ENCODE peak calls at places on chromosomes 5 and 9, in four cellular contexts. E is tibial nerve, U is GM12864, C is brain microvascular endothelial cell. R is an unnamed sample.

GRCh38 chr9:93968451-93969327 is 13.5 kb upstream of the BARX1 start:
- DNase-seq in E (no peak), U (no peak), C (peak), R (no peak)

GRCh38 chr5:40430112-40430725 is 249.5 kb upstream of the PTGER4 start:
- DNase-seq in E (no peak), U (no peak), C (no peak), R (no peak)

GRCh38 chr5:150627731-150628545 is 12.5 kb upstream of the SYNPO start:
- DNase-seq in E (no peak), U (no peak), C (no peak), R (no peak)

GRCh38 chr5:141597814-141598213 is 21.0 kb downstream of the DIAPH1 start:
- DNase-seq in E (no peak), U (no peak), C (no peak), R (no peak)

GRCh38 chr9:132946624-132947295 is 2.3 kb upstream of the TSC1 start:
- DNase-seq in E (no peak), U (no peak), C (peak), R (no peak)

GRCh38 chr9:38316166-38316765 is 76.2 kb upstream of the ALDH1B1 start:
- DNase-seq in E (no peak), U (no peak), C (no peak), R (no peak)

GRCh38 chr5:171492781-171493180 is 73.3 kb downstream of the FGF18 start:
- DNase-seq in E (no peak), U (no peak), C (no peak), R (no peak)

GRCh38 chr5:137148128-137148527 is 351.0 kb downstream of the SPOCK1 start:
- DNase-seq in E (no peak), U (no peak), C (no peak), R (no peak)

GRCh38 chr5:170377027-170377426 is 12.1 kb downstream of the KCNMB1 start:
- DNase-seq in E (no peak), U (no peak), C (no peak), R (no peak)

GRCh38 chr5:8700691-8701090 is 831.7 kb downstream of the MTRR start:
- DNase-seq in E (no peak), U (no peak), C (no peak), R (no peak)

GRCh38 chr5:158700231-158700996 is 399.3 kb downstream of the EBF1 start:
- DNase-seq in E (no peak), U (no peak), C (no peak), R (no peak)

GRCh38 chr9:83574482-83574881 is 36.3 kb upstream of the FRMD3 start:
- DNase-seq in E (no peak), U (no peak), C (no peak), R (no peak)

GRCh38 chr5:55413644-55414043 is 105.9 kb downstream of the MTREX start:
- DNase-seq in E (no peak), U (no peak), C (no peak), R (no peak)

GRCh38 chr9:93198839-93199625 is 15.1 kb downstream of the WNK2 start:
- DNase-seq in E (no peak), U (no peak), C (no peak), R (no peak)

GRCh38 chr5:138654281-138654867 is 79.2 kb upstream of the HSPA9 start:
- DNase-seq in E (no peak), U (peak), C (peak), R (no peak)

GRCh38 chr9:127538849-127539258 is 73.2 kb upstream of the STXBP1 start:
- DNase-seq in E (no peak), U (no peak), C (no peak), R (no peak)

GRCh38 chr5:68287976-68288755 is 72.6 kb downstream of the PIK3R1 start:
- DNase-seq in E (peak), U (peak), C (peak), R (no peak)

GRCh38 chr5:111779260-111780254 is 22.6 kb upstream of the NREP start:
- DNase-seq in E (no peak), U (no peak), C (no peak), R (no peak)

GRCh38 chr9:110638381-110638954 is 30.1 kb upstream of the MUSK start:
- DNase-seq in E (no peak), U (no peak), C (no peak), R (no peak)

GRCh38 chr5:73615085-73615484 is 10.9 kb upstream of the ARHGEF28 start:
- DNase-seq in E (no peak), U (no peak), C (no peak), R (no peak)

GRCh38 chr9:21326526-21327139 is 8.6 kb downstream of the KLHL9 start:
- DNase-seq in E (no peak), U (no peak), C (no peak), R (no peak)

GRCh38 chr5:118611332-118611945 is 376.9 kb downstream of the DTWD2 start:
- DNase-seq in E (no peak), U (no peak), C (peak), R (peak)

GRCh38 chr9:30039712-30040111 is 2344.7 kb upstream of the ACO1 start:
- DNase-seq in E (no peak), U (no peak), C (no peak), R (no peak)

GRCh38 chr5:173777669-173778068 is 110.5 kb upstream of the CPEB4 start:
- DNase-seq in E (no peak), U (no peak), C (no peak), R (no peak)

GRCh38 chr5:149633671-149634350 is 52.5 kb downstream of the ARHGEF37 start:
- DNase-seq in E (no peak), U (no peak), C (peak), R (no peak)

GRCh38 chr5:77651343-77651742 is 12.8 kb upstream of the OTP start:
- DNase-seq in E (no peak), U (no peak), C (no peak), R (no peak)

GRCh38 chr9:122036988-122037387 is 56.1 kb downstream of the TTLL11 start:
- DNase-seq in E (no peak), U (no peak), C (no peak), R (no peak)

GRCh38 chr5:119078870-119079269 is 8.0 kb downstream of the DMXL1 start:
- DNase-seq in E (no peak), U (no peak), C (no peak), R (no peak)

GRCh38 chr5:96087939-96088338 is 126.3 kb upstream of the ELL2 start:
- DNase-seq in E (no peak), U (no peak), C (no peak), R (no peak)

GRCh38 chr5:173753307-173754168 is 134.6 kb upstream of the CPEB4 start:
- DNase-seq in E (no peak), U (no peak), C (no peak), R (no peak)

GRCh38 chr5:143055596-143056330 is 285.6 kb downstream of the ARHGAP26 start:
- DNase-seq in E (no peak), U (no peak), C (no peak), R (no peak)

GRCh38 chr5:442335-443238 is at the start of gene EXOC3:
- DNase-seq in E (no peak), U (no peak), C (peak), R (peak)

GRCh38 chr5:17105744-17106450 is 111.5 kb upstream of the BASP1 start:
- DNase-seq in E (peak), U (no peak), C (peak), R (no peak)

GRCh38 chr9:116897181-116897580 is 210.1 kb downstream of the TRIM32 start:
- DNase-seq in E (no peak), U (no peak), C (no peak), R (no peak)

GRCh38 chr9:130327070-130327780 is 61.7 kb downstream of the HMCN2 start:
- DNase-seq in E (no peak), U (no peak), C (no peak), R (no peak)

GRCh38 chr5:75734913-75735789 is 17.9 kb upstream of the POC5 start:
- DNase-seq in E (no peak), U (peak), C (peak), R (no peak)

GRCh38 chr9:8224381-8224791 is 424.8 kb upstream of the DMAC1 start:
- DNase-seq in E (no peak), U (no peak), C (no peak), R (no peak)

GRCh38 chr5:139848508-139849100 is 53.0 kb downstream of the PSD2 start:
- DNase-seq in E (no peak), U (no peak), C (no peak), R (no peak)

GRCh38 chr9:77194423-77194822 is 17.1 kb downstream of the VPS13A start:
- DNase-seq in E (no peak), U (no peak), C (no peak), R (no peak)

GRCh38 chr5:134149571-134150303 is 27.0 kb downstream of the SKP1 start:
- DNase-seq in E (no peak), U (no peak), C (no peak), R (no peak)

GRCh38 chr5:134146651-134147544 is 29.9 kb downstream of the SKP1 start:
- DNase-seq in E (no peak), U (no peak), C (no peak), R (no peak)

GRCh38 chr5:134145779-134146581 is 30.8 kb downstream of the SKP1 start:
- DNase-seq in E (peak), U (peak), C (peak), R (peak)

GRCh38 chr5:134148986-134149539 is 27.7 kb downstream of the SKP1 start:
- DNase-seq in E (no peak), U (no peak), C (no peak), R (no peak)

GRCh38 chr5:134148316-134148715 is 28.4 kb downstream of the SKP1 start:
- DNase-seq in E (no peak), U (no peak), C (no peak), R (no peak)
- TF ChIP-seq CTCF in E (no peak), U (no peak), C (no peak), R (no peak)

GRCh38 chr9:23380821-23381220 is 445.2 kb downstream of the ELAVL2 start:
- DNase-seq in E (no peak), U (no peak), C (no peak), R (no peak)

GRCh38 chr9:23379842-23380241 is 446.2 kb downstream of the ELAVL2 start:
- DNase-seq in E (no peak), U (no peak), C (no peak), R (no peak)

GRCh38 chr9:23372703-23373102 is 453.3 kb downstream of the ELAVL2 start:
- DNase-seq in E (no peak), U (no peak), C (no peak), R (no peak)

DNA sequence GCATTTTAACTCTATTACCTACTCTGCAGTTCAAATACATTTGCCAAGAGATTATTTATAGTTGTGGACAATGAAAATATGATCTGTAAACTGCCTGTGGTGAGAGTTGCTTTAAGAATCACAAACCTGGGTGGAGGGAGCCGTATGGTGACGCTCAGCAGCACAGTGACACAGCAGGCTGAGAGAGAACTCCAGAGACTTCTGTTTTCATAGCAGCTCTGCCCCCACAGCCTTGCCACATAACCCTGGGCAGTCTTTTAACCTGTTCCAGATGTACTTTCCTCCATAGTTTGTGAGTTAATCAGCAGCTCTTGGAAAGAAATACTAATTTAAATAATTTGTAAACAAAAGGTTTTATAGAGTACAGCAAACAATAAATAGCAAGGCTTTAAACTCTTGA is 450.5 kb downstream of the ELAVL2 start:
- DNase-seq in E (no peak), U (no peak), C (no peak), R (no peak)
- TF ChIP-seq CTCF in E (no peak), U (no peak), C (no peak), R (no peak)

GRCh38 chr5:14665110-14665822 is 748 bp downstream of the OTULIN start:
- DNase-seq in E (no peak), U (no peak), C (no peak), R (no peak)

GRCh38 chr5:14667770-14668169 is 3.3 kb downstream of the OTULIN start:
- DNase-seq in E (no peak), U (no peak), C (no peak), R (no peak)

GRCh38 chr5:14664270-14665109 is at the start of gene OTULIN:
- DNase-seq in E (peak), U (peak), C (peak), R (peak)

GRCh38 chr5:14667290-14667689 is 2.8 kb downstream of the OTULIN start:
- DNase-seq in E (no peak), U (no peak), C (no peak), R (no peak)

GRCh38 chr5:14665949-14666741 is 1.6 kb downstream of the OTULIN start:
- DNase-seq in E (no peak), U (peak), C (no peak), R (no peak)
- TF ChIP-seq CTCF in E (no peak), U (peak), C (peak), R (no peak)

DNA sequence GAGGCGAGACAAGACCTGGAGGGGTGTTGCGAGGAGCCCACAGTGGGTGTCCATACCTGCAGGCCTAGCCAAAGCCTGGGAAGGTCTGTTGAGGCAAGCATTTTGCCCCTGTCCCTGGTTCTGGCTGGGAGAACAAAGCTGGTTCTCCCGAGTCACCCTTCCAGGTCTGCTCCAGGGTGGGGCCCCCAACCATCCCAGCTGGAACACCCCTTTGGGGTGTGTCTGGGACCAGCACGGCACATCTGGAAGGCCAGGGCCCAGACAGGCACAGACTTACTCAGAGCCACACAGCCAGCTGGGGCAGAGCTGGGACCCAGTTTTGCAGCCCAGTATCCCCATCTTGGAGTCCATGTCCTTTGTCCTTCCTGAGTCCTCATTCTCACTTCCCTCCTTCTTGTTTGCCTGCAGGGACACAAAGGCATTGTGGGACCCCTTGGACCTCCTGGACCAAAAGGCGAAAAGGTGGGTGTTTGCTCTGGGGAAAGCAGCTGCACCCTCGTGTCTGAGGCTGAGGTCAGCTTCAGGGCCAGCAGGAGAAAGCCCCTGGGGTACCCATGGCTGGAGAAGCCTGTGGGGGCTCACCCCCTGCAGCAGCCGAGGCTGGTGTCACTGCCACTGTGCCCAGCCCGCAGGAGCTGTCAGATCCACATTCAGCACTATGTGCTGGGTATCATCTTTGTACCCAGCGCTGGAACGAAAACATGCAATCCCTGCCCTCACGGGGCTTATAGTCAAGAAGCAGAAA is 38.4 kb upstream of the ORM1 start:
- DNase-seq in E (no peak), U (no peak), C (no peak), R (no peak)
- TF ChIP-seq CTCF in E (no peak), U (no peak), C (no peak), R (no peak)

GRCh38 chr9:4333231-4333740 is 33.4 kb upstream of the GLIS3 start:
- DNase-seq in E (no peak), U (no peak), C (no peak), R (no peak)
- TF ChIP-seq CTCF in E (no peak), U (no peak), C (no peak), R (no peak)

DNA sequence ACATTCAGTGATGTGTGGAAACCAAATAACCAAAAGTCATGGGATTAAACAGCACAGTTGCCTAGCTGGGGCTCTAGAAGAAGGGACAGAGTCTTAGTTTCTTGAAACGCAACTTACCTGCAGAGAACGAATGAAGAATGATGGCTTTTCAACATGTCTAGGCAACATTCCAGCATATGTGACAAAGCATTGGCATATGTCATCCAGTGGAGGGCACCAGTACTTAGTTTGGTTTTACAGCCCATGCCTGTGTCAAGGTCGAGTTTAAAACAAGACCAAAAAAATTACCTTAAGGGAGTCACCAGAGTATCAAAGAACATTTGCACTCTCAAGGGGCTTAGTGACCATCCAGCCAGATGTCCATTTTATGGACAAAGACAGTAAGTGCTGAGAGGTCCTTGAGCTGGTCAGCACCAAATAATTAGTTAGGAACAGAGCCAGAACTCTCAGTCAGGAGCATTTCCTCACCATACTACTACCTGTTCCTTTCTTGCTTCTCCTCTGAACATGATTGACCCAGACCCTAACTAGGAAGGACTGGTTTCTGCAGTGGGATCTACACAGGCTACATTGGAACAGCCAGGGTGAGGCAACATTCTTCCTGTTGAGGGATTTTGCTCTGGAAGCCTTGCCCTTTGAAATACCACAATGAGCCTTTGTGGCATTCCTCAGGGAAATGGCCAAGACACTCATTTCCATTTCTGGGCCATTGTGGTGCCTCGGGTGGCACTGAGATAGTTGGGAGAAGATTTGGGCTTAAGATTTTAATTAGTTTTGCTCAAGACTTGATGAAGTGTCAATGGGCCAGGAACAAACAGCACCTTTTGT is 75.4 kb upstream of the ANKH start:
- DNase-seq in E (no peak), U (no peak), C (no peak), R (no peak)
- TF ChIP-seq CTCF in E (peak), U (peak), C (peak), R (peak)